ENCODE peak calls at places on chromosomes 2 and 18, in eight cellular contexts. C is A549, W is HCT116, J is gastrocnemius medialis, R is K562, U is heart left ventricle, S is HepG2, F is IMR-90. L is an unnamed sample.

GRCh38 chr2:2664989-2665833 is 334.1 kb upstream of the MYT1L start:
- ATAC-seq in C (peak; percentile 89), W (peak; percentile 76), J (no peak), R (peak; percentile 49), U (no peak), S (peak; percentile 88), F (peak; percentile 78), L (no peak)

GRCh38 chr2:191665286-191665685 is 12.7 kb upstream of the NABP1 start:
- ATAC-seq in C (no peak), W (no peak), J (no peak), R (no peak), U (no peak), S (peak; percentile 53), F (peak; percentile 32), L (no peak)

GRCh38 chr2:200770847-200771246 is 40.9 kb upstream of the BZW1 start:
- ATAC-seq in C (no peak), W (no peak), J (no peak), R (peak; percentile 53), U (no peak), S (no peak), F (no peak), L (peak; percentile 50)

GRCh38 chr2:160014227-160014626 is 48.2 kb downstream of the PLA2R1 start:
- ATAC-seq in C (peak; percentile 81), W (peak; percentile 75), J (no peak), R (peak; percentile 53), U (no peak), S (peak; percentile 81), F (no peak), L (no peak)

GRCh38 chr2:214203199-214203598 is 207.7 kb upstream of the VWC2L start:
- ATAC-seq in C (no peak), W (no peak), J (no peak), R (no peak), U (no peak), S (no peak), F (no peak), L (no peak)

GRCh38 chr18:27546991-27547390 is 361.9 kb upstream of the CHST9 start:
- ATAC-seq in C (no peak), W (no peak), J (no peak), R (no peak), U (no peak), S (no peak), F (no peak), L (no peak)

GRCh38 chr2:118102433-118103082 is 14.3 kb downstream of the INSIG2 start:
- ATAC-seq in C (no peak), W (no peak), J (no peak), R (no peak), U (no peak), S (no peak), F (no peak), L (no peak)

GRCh38 chr18:42100917-42101316 is 145.9 kb downstream of the PIK3C3 start:
- ATAC-seq in C (no peak), W (no peak), J (no peak), R (no peak), U (no peak), S (peak; percentile 41), F (no peak), L (no peak)

GRCh38 chr2:74226648-74227213 is 28.3 kb downstream of the MTHFD2 start:
- ATAC-seq in C (no peak), W (no peak), J (peak; percentile 86), R (no peak), U (peak; percentile 87), S (no peak), F (no peak), L (no peak)

GRCh38 chr18:22233271-22233670 is 63.9 kb downstream of the GATA6 start:
- ATAC-seq in C (no peak), W (no peak), J (no peak), R (no peak), U (no peak), S (no peak), F (no peak), L (no peak)

GRCh38 chr2:153519260-153519875 is 40.8 kb upstream of the RPRM start:
- ATAC-seq in C (peak; percentile 56), W (peak; percentile 63), J (no peak), R (peak; percentile 25), U (no peak), S (peak; percentile 45), F (peak; percentile 37), L (no peak)

GRCh38 chr2:19812166-19812565 is 89.6 kb downstream of the TTC32 start:
- ATAC-seq in C (no peak), W (no peak), J (no peak), R (no peak), U (peak; percentile 57), S (no peak), F (peak; percentile 31), L (no peak)

GRCh38 chr2:46317092-46317486 is 19.9 kb downstream of the EPAS1 start:
- ATAC-seq in C (no peak), W (no peak), J (no peak), R (no peak), U (no peak), S (no peak), F (no peak), L (no peak)

GRCh38 chr18:30103881-30104280 is 938.7 kb downstream of the DSC3 start:
- ATAC-seq in C (no peak), W (no peak), J (no peak), R (no peak), U (no peak), S (no peak), F (no peak), L (no peak)

GRCh38 chr2:199442173-199442572 is 15.6 kb downstream of the SATB2 start:
- ATAC-seq in C (no peak), W (no peak), J (no peak), R (no peak), U (no peak), S (peak; percentile 27), F (no peak), L (no peak)

GRCh38 chr2:160299540-160299939 is 99.5 kb upstream of the ITGB6 start:
- ATAC-seq in C (no peak), W (no peak), J (no peak), R (no peak), U (peak; percentile 33), S (no peak), F (peak; percentile 15), L (no peak)

GRCh38 chr18:78518805-78519204 is 460.8 kb upstream of the SALL3 start:
- ATAC-seq in C (no peak), W (no peak), J (no peak), R (no peak), U (no peak), S (no peak), F (no peak), L (no peak)

GRCh38 chr2:66862871-66863650 is 428.1 kb downstream of the MEIS1 start:
- ATAC-seq in C (no peak), W (no peak), J (no peak), R (no peak), U (no peak), S (no peak), F (peak; percentile 74), L (peak; percentile 90)
- TF ChIP-seq POLR2A in C (no peak), W (no peak), J (no peak), R (no peak), U (no peak), S (no peak), F (no peak), L (no peak)

GRCh38 chr2:28664120-28664842 is 87.3 kb upstream of the PPP1CB start:
- ATAC-seq in C (peak; percentile 21), W (no peak), J (no peak), R (peak; percentile 75), U (peak; percentile 53), S (peak; percentile 80), F (peak; percentile 61), L (peak; percentile 48)
- TF ChIP-seq POLR2A in C (no peak), W (no peak), J (no peak), R (no peak), U (no peak), S (no peak), F (no peak), L (no peak)

GRCh38 chr2:177391822-177392372 is 676 bp upstream of the AGPS start:
- ATAC-seq in C (no peak), W (no peak), J (no peak), R (no peak), U (no peak), S (no peak), F (no peak), L (no peak)

GRCh38 chr2:177392373-177393246 is at the start of gene AGPS:
- ATAC-seq in C (peak; percentile 94), W (peak; percentile 88), J (peak; percentile 90), R (peak; percentile 94), U (peak; percentile 98), S (peak; percentile 93), F (peak; percentile 93), L (peak; percentile 92)

GRCh38 chr2:177393824-177394614 is 1.4 kb downstream of the AGPS start:
- ATAC-seq in C (no peak), W (no peak), J (no peak), R (no peak), U (no peak), S (no peak), F (no peak), L (no peak)

GRCh38 chr2:177394622-177395021 is 2.0 kb downstream of the AGPS start:
- ATAC-seq in C (no peak), W (no peak), J (no peak), R (no peak), U (no peak), S (no peak), F (no peak), L (no peak)

DNA sequence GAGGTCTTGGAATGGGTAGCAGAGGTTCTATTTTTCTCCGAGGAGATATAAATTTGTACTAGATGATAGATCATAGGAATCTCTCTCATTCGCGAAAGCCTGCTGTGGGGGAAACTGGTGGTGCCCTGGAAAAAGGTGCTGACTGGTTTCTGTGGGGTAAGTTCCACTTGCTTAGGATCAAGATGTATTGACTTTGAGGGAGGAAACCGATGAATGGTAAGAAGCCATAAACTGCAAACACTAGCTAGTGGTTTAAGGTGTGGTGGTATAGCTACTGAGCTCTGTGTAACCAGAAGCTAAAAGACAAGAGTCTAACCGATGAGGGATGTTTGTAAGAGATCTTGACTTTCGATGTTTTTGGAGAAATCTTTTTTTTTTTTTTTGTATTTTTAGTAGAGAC is 808 bp downstream of the AGPS start:
- ATAC-seq in C (no peak), W (no peak), J (no peak), R (peak; percentile 14), U (no peak), S (no peak), F (no peak), L (no peak)
- TF ChIP-seq POLR2A in C (no peak), W (no peak), J (no peak), R (no peak), U (no peak), S (no peak), F (no peak), L (no peak)

DNA sequence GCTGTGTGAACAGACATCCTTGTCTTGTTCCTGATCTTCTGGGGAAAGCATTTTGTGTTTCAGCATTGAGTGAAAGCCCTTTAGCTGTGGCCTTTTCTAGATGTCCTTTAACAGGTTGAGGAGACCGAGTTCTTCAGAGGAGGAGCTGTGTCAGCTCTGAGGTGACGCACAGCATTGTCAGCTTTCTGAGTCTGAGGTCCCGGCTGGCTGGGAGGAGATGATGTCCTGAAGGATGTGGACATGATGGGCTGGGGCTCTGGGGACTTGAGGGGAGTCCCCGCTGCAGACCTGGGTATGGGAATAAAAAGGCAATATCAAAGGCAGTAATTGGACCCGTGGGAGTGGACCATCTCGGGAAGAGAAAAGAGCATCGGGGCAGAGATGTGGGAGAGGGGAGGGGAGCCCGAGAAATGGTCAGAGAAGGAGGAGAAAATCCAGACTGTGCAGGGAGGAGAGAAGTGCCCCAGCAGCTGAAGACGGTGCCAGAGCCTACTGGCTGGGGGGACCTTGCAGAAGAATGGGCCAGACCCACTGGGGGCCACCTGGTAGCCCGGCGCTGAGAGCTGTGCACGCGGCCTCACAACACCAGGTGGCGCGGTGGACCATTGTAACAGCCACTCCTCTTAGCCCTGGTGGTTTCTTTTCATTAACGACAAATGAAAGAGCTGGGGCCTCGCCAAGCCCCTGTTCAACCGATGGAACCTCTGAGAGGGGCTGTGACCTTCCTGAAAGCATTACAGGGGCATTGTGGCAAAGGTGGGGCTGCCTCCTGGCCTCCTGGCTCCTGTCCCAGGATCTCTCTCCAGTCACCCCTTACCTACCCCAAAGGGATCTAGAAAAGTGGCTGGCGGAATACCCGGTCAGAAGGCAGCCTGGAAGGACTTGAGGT is 61.6 kb downstream of the ST3GAL5 start:
- ATAC-seq in C (peak; percentile 99), W (peak; percentile 98), J (peak; percentile 81), R (peak; percentile 98), U (peak; percentile 93), S (peak; percentile 99), F (peak; percentile 100), L (peak; percentile 86)
- TF ChIP-seq POLR2A in C (no peak), W (no peak), J (no peak), R (no peak), U (no peak), S (no peak), F (peak; percentile 36), L (no peak)

L was measured in gastroesophageal sphincter.